ENCODE peak calls at places on chromosomes 3 and 15, in ten cellular contexts. One of them, this sample, is unnamed.

GRCh38 chr3:167750273-167750971 is 14.9 kb downstream of the SERPINI1 start:
- DNase-seq in mucosa of descending colon: no peak
- DNase-seq in MM.1S: peak; percentile 86
- DNase-seq in HL-60: no peak
- DNase-seq in upper lobe of right lung: no peak
- DNase-seq in BE2C: no peak
- DNase-seq in AG09309: no peak
- DNase-seq in spleen: no peak
- DNase-seq in fibroblast of lung: no peak
- DNase-seq in K562: no peak
- DNase-seq in this sample: no peak

GRCh38 chr3:33581666-33582065 is 136.4 kb downstream of the CLASP2 start:
- DNase-seq in mucosa of descending colon: no peak
- DNase-seq in MM.1S: no peak
- DNase-seq in HL-60: no peak
- DNase-seq in upper lobe of right lung: no peak
- DNase-seq in BE2C: no peak
- DNase-seq in AG09309: no peak
- DNase-seq in spleen: no peak
- DNase-seq in fibroblast of lung: no peak
- DNase-seq in K562: no peak
- DNase-seq in this sample: no peak

GRCh38 chr3:157089455-157090221 is 70.3 kb downstream of the CCNL1 start:
- DNase-seq in mucosa of descending colon: peak; percentile 76
- DNase-seq in MM.1S: no peak
- DNase-seq in HL-60: peak; percentile 42
- DNase-seq in upper lobe of right lung: peak; percentile 67
- DNase-seq in BE2C: no peak
- DNase-seq in AG09309: no peak
- DNase-seq in spleen: no peak
- DNase-seq in fibroblast of lung: no peak
- DNase-seq in K562: peak; percentile 59
- DNase-seq in this sample: peak; percentile 78

GRCh38 chr3:12170207-12170606 is 11.5 kb upstream of the TIMP4 start:
- DNase-seq in mucosa of descending colon: no peak
- DNase-seq in MM.1S: no peak
- DNase-seq in HL-60: peak; percentile 42
- DNase-seq in upper lobe of right lung: no peak
- DNase-seq in BE2C: no peak
- DNase-seq in AG09309: no peak
- DNase-seq in spleen: no peak
- DNase-seq in fibroblast of lung: peak; percentile 62
- DNase-seq in K562: no peak
- DNase-seq in this sample: no peak

GRCh38 chr3:155744091-155744625 is 713 bp downstream of the PLCH1 start:
- DNase-seq in mucosa of descending colon: peak; percentile 75
- DNase-seq in MM.1S: peak; percentile 41
- DNase-seq in HL-60: peak; percentile 50
- DNase-seq in upper lobe of right lung: peak; percentile 90
- DNase-seq in BE2C: peak; percentile 82
- DNase-seq in AG09309: no peak
- DNase-seq in spleen: peak; percentile 78
- DNase-seq in fibroblast of lung: no peak
- DNase-seq in K562: peak; percentile 80
- DNase-seq in this sample: peak; percentile 79

GRCh38 chr3:12076021-12076420 is 71.8 kb downstream of the SYN2 start:
- DNase-seq in mucosa of descending colon: no peak
- DNase-seq in MM.1S: no peak
- DNase-seq in HL-60: no peak
- DNase-seq in upper lobe of right lung: no peak
- DNase-seq in BE2C: no peak
- DNase-seq in AG09309: no peak
- DNase-seq in spleen: no peak
- DNase-seq in fibroblast of lung: no peak
- DNase-seq in K562: no peak
- DNase-seq in this sample: no peak

GRCh38 chr15:58696740-58697139 is 52.8 kb downstream of the ADAM10 start:
- DNase-seq in mucosa of descending colon: no peak
- DNase-seq in MM.1S: no peak
- DNase-seq in HL-60: no peak
- DNase-seq in upper lobe of right lung: no peak
- DNase-seq in BE2C: no peak
- DNase-seq in AG09309: no peak
- DNase-seq in spleen: no peak
- DNase-seq in fibroblast of lung: no peak
- DNase-seq in K562: no peak
- DNase-seq in this sample: no peak

GRCh38 chr3:197926418-197926817 is 23.6 kb upstream of the RPL35A start:
- DNase-seq in mucosa of descending colon: no peak
- DNase-seq in MM.1S: no peak
- DNase-seq in HL-60: no peak
- DNase-seq in upper lobe of right lung: no peak
- DNase-seq in BE2C: no peak
- DNase-seq in AG09309: no peak
- DNase-seq in spleen: no peak
- DNase-seq in fibroblast of lung: no peak
- DNase-seq in K562: peak; percentile 52
- DNase-seq in this sample: no peak

GRCh38 chr3:60421749-60422467 is 829.3 kb downstream of the FHIT start:
- DNase-seq in mucosa of descending colon: no peak
- DNase-seq in MM.1S: no peak
- DNase-seq in HL-60: no peak
- DNase-seq in upper lobe of right lung: no peak
- DNase-seq in BE2C: no peak
- DNase-seq in AG09309: no peak
- DNase-seq in spleen: no peak
- DNase-seq in fibroblast of lung: no peak
- DNase-seq in K562: no peak
- DNase-seq in this sample: no peak

GRCh38 chr3:60424942-60425341 is 826.3 kb downstream of the FHIT start:
- DNase-seq in mucosa of descending colon: no peak
- DNase-seq in MM.1S: no peak
- DNase-seq in HL-60: no peak
- DNase-seq in upper lobe of right lung: no peak
- DNase-seq in BE2C: no peak
- DNase-seq in AG09309: no peak
- DNase-seq in spleen: no peak
- DNase-seq in fibroblast of lung: no peak
- DNase-seq in K562: no peak
- DNase-seq in this sample: no peak

GRCh38 chr3:60417590-60417989 is 833.7 kb downstream of the FHIT start:
- DNase-seq in mucosa of descending colon: no peak
- DNase-seq in MM.1S: no peak
- DNase-seq in HL-60: no peak
- DNase-seq in upper lobe of right lung: no peak
- DNase-seq in BE2C: no peak
- DNase-seq in AG09309: no peak
- DNase-seq in spleen: no peak
- DNase-seq in fibroblast of lung: no peak
- DNase-seq in K562: no peak
- DNase-seq in this sample: no peak

GRCh38 chr3:60424034-60424433 is 827.2 kb downstream of the FHIT start:
- DNase-seq in mucosa of descending colon: no peak
- DNase-seq in MM.1S: no peak
- DNase-seq in HL-60: no peak
- DNase-seq in upper lobe of right lung: no peak
- DNase-seq in BE2C: no peak
- DNase-seq in AG09309: no peak
- DNase-seq in spleen: no peak
- DNase-seq in fibroblast of lung: no peak
- DNase-seq in K562: no peak
- DNase-seq in this sample: no peak

DNA sequence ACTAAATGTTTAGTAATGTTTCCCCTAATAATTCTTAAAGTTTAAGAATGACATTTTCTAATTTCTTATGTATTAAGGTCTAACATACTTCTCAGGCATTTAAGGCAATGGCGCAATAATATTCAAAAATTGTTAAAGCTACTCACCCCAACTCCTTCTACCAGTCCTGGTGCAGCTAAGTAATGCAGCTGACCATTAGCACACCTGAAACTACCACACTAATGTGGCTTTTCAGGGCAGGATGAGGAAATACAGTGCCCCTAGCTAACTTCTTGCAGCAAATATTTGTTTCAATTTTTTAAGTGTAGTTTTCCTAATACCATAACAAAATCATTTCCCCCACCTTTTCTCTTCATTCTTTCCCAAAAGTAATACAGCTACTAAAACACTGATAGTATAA is 827.7 kb downstream of the FHIT start:
- DNase-seq in mucosa of descending colon: no peak
- DNase-seq in MM.1S: no peak
- DNase-seq in HL-60: no peak
- DNase-seq in upper lobe of right lung: no peak
- DNase-seq in BE2C: no peak
- DNase-seq in AG09309: no peak
- DNase-seq in spleen: no peak
- DNase-seq in fibroblast of lung: no peak
- DNase-seq in K562: no peak
- DNase-seq in this sample: no peak
- TF ChIP-seq CTCF in mucosa of descending colon: no peak
- TF ChIP-seq CTCF in MM.1S: no peak
- TF ChIP-seq CTCF in HL-60: no peak
- TF ChIP-seq CTCF in upper lobe of right lung: no peak
- TF ChIP-seq CTCF in BE2C: no peak
- TF ChIP-seq CTCF in AG09309: no peak
- TF ChIP-seq CTCF in spleen: no peak
- TF ChIP-seq CTCF in fibroblast of lung: no peak
- TF ChIP-seq CTCF in K562: no peak
- TF ChIP-seq CTCF in this sample: no peak

GRCh38 chr3:188690076-188690475 is 481.7 kb upstream of the TPRG1 start:
- DNase-seq in mucosa of descending colon: no peak
- DNase-seq in MM.1S: no peak
- DNase-seq in HL-60: no peak
- DNase-seq in upper lobe of right lung: no peak
- DNase-seq in BE2C: no peak
- DNase-seq in AG09309: no peak
- DNase-seq in spleen: no peak
- DNase-seq in fibroblast of lung: no peak
- DNase-seq in K562: no peak
- DNase-seq in this sample: no peak

GRCh38 chr3:188693435-188693834 is 478.3 kb upstream of the TPRG1 start:
- DNase-seq in mucosa of descending colon: no peak
- DNase-seq in MM.1S: no peak
- DNase-seq in HL-60: no peak
- DNase-seq in upper lobe of right lung: no peak
- DNase-seq in BE2C: no peak
- DNase-seq in AG09309: no peak
- DNase-seq in spleen: no peak
- DNase-seq in fibroblast of lung: no peak
- DNase-seq in K562: no peak
- DNase-seq in this sample: no peak

GRCh38 chr3:188689101-188689574 is 482.6 kb upstream of the TPRG1 start:
- DNase-seq in mucosa of descending colon: no peak
- DNase-seq in MM.1S: no peak
- DNase-seq in HL-60: no peak
- DNase-seq in upper lobe of right lung: no peak
- DNase-seq in BE2C: no peak
- DNase-seq in AG09309: peak; percentile 71
- DNase-seq in spleen: no peak
- DNase-seq in fibroblast of lung: peak; percentile 72
- DNase-seq in K562: no peak
- DNase-seq in this sample: no peak

GRCh38 chr3:188692700-188693099 is 479.1 kb upstream of the TPRG1 start:
- DNase-seq in mucosa of descending colon: no peak
- DNase-seq in MM.1S: no peak
- DNase-seq in HL-60: no peak
- DNase-seq in upper lobe of right lung: no peak
- DNase-seq in BE2C: no peak
- DNase-seq in AG09309: no peak
- DNase-seq in spleen: no peak
- DNase-seq in fibroblast of lung: no peak
- DNase-seq in K562: no peak
- DNase-seq in this sample: no peak

DNA sequence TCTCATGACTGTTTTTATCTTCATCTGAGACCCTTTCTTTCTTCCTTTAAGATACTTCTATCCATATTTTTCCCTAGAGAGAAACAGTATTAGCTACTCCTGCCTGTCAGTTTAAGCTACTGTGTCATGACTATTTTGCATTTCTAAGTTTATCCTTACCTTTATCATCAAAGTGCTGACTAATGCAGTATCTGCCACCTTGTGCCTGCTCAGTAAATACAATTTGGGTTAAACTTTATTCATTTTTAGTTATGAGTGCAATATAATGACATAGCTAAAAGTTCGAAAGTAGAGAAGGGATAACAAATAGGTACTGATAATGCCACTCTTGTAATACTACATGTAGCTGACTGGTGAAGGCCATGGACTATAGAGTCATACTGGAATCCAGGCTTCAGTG is 480.8 kb upstream of the TPRG1 start:
- DNase-seq in mucosa of descending colon: no peak
- DNase-seq in MM.1S: no peak
- DNase-seq in HL-60: no peak
- DNase-seq in upper lobe of right lung: no peak
- DNase-seq in BE2C: no peak
- DNase-seq in AG09309: no peak
- DNase-seq in spleen: no peak
- DNase-seq in fibroblast of lung: no peak
- DNase-seq in K562: no peak
- DNase-seq in this sample: no peak
- H3K4me3 ChIP-seq in mucosa of descending colon: no peak overlapping the region
- H3K4me3 ChIP-seq in MM.1S: no peak overlapping the region
- H3K4me3 ChIP-seq in HL-60: no peak overlapping the region
- H3K4me3 ChIP-seq in upper lobe of right lung: no peak overlapping the region
- H3K4me3 ChIP-seq in BE2C: no peak overlapping the region
- H3K4me3 ChIP-seq in AG09309: no peak overlapping the region
- H3K4me3 ChIP-seq in spleen: no peak overlapping the region
- H3K4me3 ChIP-seq in fibroblast of lung: no peak overlapping the region
- H3K4me3 ChIP-seq in K562: no peak overlapping the region
- H3K4me3 ChIP-seq in this sample: no peak overlapping the region

GRCh38 chr3:44914936-44915335 is 40.5 kb downstream of the TGM4 start:
- DNase-seq in mucosa of descending colon: peak; percentile 36
- DNase-seq in MM.1S: no peak
- DNase-seq in HL-60: peak; percentile 49
- DNase-seq in upper lobe of right lung: no peak
- DNase-seq in BE2C: no peak
- DNase-seq in AG09309: no peak
- DNase-seq in spleen: no peak
- DNase-seq in fibroblast of lung: no peak
- DNase-seq in K562: peak; percentile 71
- DNase-seq in this sample: no peak
- TF ChIP-seq CTCF in mucosa of descending colon: no peak
- TF ChIP-seq CTCF in MM.1S: peak; percentile 8
- TF ChIP-seq CTCF in HL-60: peak; percentile 22
- TF ChIP-seq CTCF in upper lobe of right lung: peak; percentile 38
- TF ChIP-seq CTCF in BE2C: peak; percentile 6
- TF ChIP-seq CTCF in AG09309: peak; percentile 32
- TF ChIP-seq CTCF in spleen: no peak
- TF ChIP-seq CTCF in fibroblast of lung: peak; percentile 40
- TF ChIP-seq CTCF in K562: peak; percentile 67
- TF ChIP-seq CTCF in this sample: peak; percentile 23

GRCh38 chr15:62439543-62440016 is 274.5 kb upstream of the C2CD4B start:
- DNase-seq in mucosa of descending colon: peak; percentile 33
- DNase-seq in MM.1S: no peak
- DNase-seq in HL-60: no peak
- DNase-seq in upper lobe of right lung: no peak
- DNase-seq in BE2C: no peak
- DNase-seq in AG09309: no peak
- DNase-seq in spleen: no peak
- DNase-seq in fibroblast of lung: no peak
- DNase-seq in K562: no peak
- DNase-seq in this sample: no peak
- H3K4me3 ChIP-seq in mucosa of descending colon: no peak overlapping the region
- H3K4me3 ChIP-seq in MM.1S: no peak overlapping the region
- H3K4me3 ChIP-seq in HL-60: no peak overlapping the region
- H3K4me3 ChIP-seq in upper lobe of right lung: no peak overlapping the region
- H3K4me3 ChIP-seq in BE2C: no peak overlapping the region
- H3K4me3 ChIP-seq in AG09309: no peak overlapping the region
- H3K4me3 ChIP-seq in spleen: no peak overlapping the region
- H3K4me3 ChIP-seq in fibroblast of lung: no peak overlapping the region
- H3K4me3 ChIP-seq in K562: no peak overlapping the region
- H3K4me3 ChIP-seq in this sample: no peak overlapping the region